ENCODE peak calls at places on chromosome 17, in five cellular contexts. J is CD8-positive, alpha-beta memory T cell; K is sigmoid colon; S is hepatocyte; O is tibial nerve. F is an unnamed sample. For H3K27me3 and H3K4me1, the result is how much of the 10 kb centered on the place peaks cover.

GRCh38 chr17:66248285-66248684 is 19.1 kb upstream of the APOH start:
- DNase-seq in J (no peak), K (no peak), S (no peak), O (no peak), F (no peak)

GRCh38 chr17:81417049-81417878 is 22.0 kb downstream of the BAHCC1 start:
- DNase-seq in J (no peak), K (no peak), S (peak), O (no peak), F (no peak)

GRCh38 chr17:48596000-48596734 is 2.6 kb upstream of the HOXB5 start:
- DNase-seq in J (no peak), K (no peak), S (peak), O (no peak), F (no peak)

GRCh38 chr17:55705847-55706246 is 16.8 kb downstream of the TMEM100 start:
- DNase-seq in J (no peak), K (no peak), S (no peak), O (no peak), F (no peak)

GRCh38 chr17:66548158-66548557 is 245.7 kb downstream of the PRKCA start:
- DNase-seq in J (no peak), K (no peak), S (no peak), O (no peak), F (peak)

GRCh38 chr17:36703860-36704266 is 102.5 kb downstream of the MRM1 start:
- DNase-seq in J (peak), K (no peak), S (peak), O (no peak), F (peak)

GRCh38 chr17:72378414-72379395 is 257.9 kb downstream of the SOX9 start:
- DNase-seq in J (no peak), K (no peak), S (no peak), O (no peak), F (no peak)

GRCh38 chr17:17959520-17960361 is 12.5 kb downstream of the TOM1L2 start:
- DNase-seq in J (peak), K (no peak), S (no peak), O (no peak), F (no peak)

GRCh38 chr17:8248751-8249607 is at the start of gene PFAS:
- DNase-seq in J (peak), K (peak), S (peak), O (peak), F (peak)

GRCh38 chr17:3796110-3796821 is 4.7 kb downstream of the ITGAE start:
- DNase-seq in J (peak), K (no peak), S (no peak), O (no peak), F (no peak)

GRCh38 chr17:6514371-6514770 is 42.0 kb downstream of the PITPNM3 start:
- DNase-seq in J (no peak), K (no peak), S (no peak), O (no peak), F (no peak)

GRCh38 chr17:36817483-36818048 is 119.7 kb upstream of the LHX1 start:
- DNase-seq in J (no peak), K (no peak), S (no peak), O (no peak), F (no peak)

GRCh38 chr17:61414141-61414935 is 14.7 kb downstream of the TBX2 start:
- DNase-seq in J (no peak), K (peak), S (no peak), O (no peak), F (no peak)

GRCh38 chr17:28338056-28338768 is 2.7 kb downstream of the TNFAIP1 start:
- DNase-seq in J (no peak), K (no peak), S (no peak), O (no peak), F (no peak)

GRCh38 chr17:60128171-60128859 is 21.5 kb upstream of the CA4 start:
- DNase-seq in J (no peak), K (peak), S (no peak), O (no peak), F (no peak)

GRCh38 chr17:5044630-5045029 is 9.4 kb upstream of the SLC52A1 start:
- DNase-seq in J (no peak), K (no peak), S (no peak), O (no peak), F (no peak)

GRCh38 chr17:75771334-75772281 is 6.6 kb upstream of the GALK1 start:
- DNase-seq in J (no peak), K (peak), S (peak), O (no peak), F (peak)

GRCh38 chr17:7544911-7545310 is 3.9 kb upstream of the TNFSF12 start:
- DNase-seq in J (no peak), K (no peak), S (no peak), O (no peak), F (no peak)

GRCh38 chr17:7782237-7782636 is 51.8 kb upstream of the KDM6B start:
- DNase-seq in J (no peak), K (no peak), S (no peak), O (no peak), F (no peak)

GRCh38 chr17:851986-852385 is 69.8 kb downstream of the MRM3 start:
- DNase-seq in J (no peak), K (no peak), S (no peak), O (no peak), F (no peak)

GRCh38 chr17:68733241-68734176 is 132.3 kb upstream of the FAM20A start:
- DNase-seq in J (no peak), K (no peak), S (peak), O (no peak), F (peak)

GRCh38 chr17:31509805-31510177 is 118.3 kb downstream of the RAB11FIP4 start:
- DNase-seq in J (no peak), K (no peak), S (no peak), O (no peak), F (no peak)

GRCh38 chr17:17685775-17686291 is 4.6 kb downstream of the RAI1 start:
- DNase-seq in J (no peak), K (no peak), S (peak), O (no peak), F (no peak)

GRCh38 chr17:6525731-6526130 is 30.6 kb downstream of the PITPNM3 start:
- DNase-seq in J (no peak), K (no peak), S (no peak), O (no peak), F (no peak)

GRCh38 chr17:74512624-74513084 is 18.6 kb downstream of the CD300LB start:
- DNase-seq in J (no peak), K (no peak), S (no peak), O (no peak), F (no peak)

GRCh38 chr17:63842173-63842539 is 329 bp downstream of the SMARCD2 start:
- DNase-seq in J (no peak), K (peak), S (no peak), O (no peak), F (no peak)

GRCh38 chr17:7435676-7436555 is 681 bp downstream of the TMEM102 start:
- DNase-seq in J (no peak), K (no peak), S (peak), O (no peak), F (peak)

GRCh38 chr17:9402590-9403199 is 172.9 kb downstream of the STX8 start:
- DNase-seq in J (no peak), K (no peak), S (peak), O (no peak), F (peak)

GRCh38 chr17:55334285-55334684 is 69.5 kb downstream of the HLF start:
- DNase-seq in J (no peak), K (no peak), S (no peak), O (no peak), F (no peak)

GRCh38 chr17:64418506-64419339 is 28.1 kb upstream of the PECAM1 start:
- DNase-seq in J (peak), K (peak), S (peak), O (no peak), F (no peak)

GRCh38 chr17:65154770-65155589 is 17.8 kb downstream of the RGS9 start:
- DNase-seq in J (no peak), K (no peak), S (peak), O (no peak), F (no peak)

GRCh38 chr17:34703533-34703932 is 124.2 kb downstream of the TMEM132E start:
- DNase-seq in J (no peak), K (no peak), S (peak), O (no peak), F (peak)

GRCh38 chr17:4110152-4110551 is 32.7 kb downstream of the ZZEF1 start:
- DNase-seq in J (no peak), K (no peak), S (no peak), O (no peak), F (no peak)

GRCh38 chr17:17443173-17443572 is 33.6 kb upstream of the MED9 start:
- DNase-seq in J (no peak), K (no peak), S (no peak), O (no peak), F (no peak)

GRCh38 chr17:36632916-36633846 is 31.8 kb downstream of the MRM1 start:
- DNase-seq in J (no peak), K (no peak), S (no peak), O (no peak), F (no peak)

GRCh38 chr17:78269893-78270490 is 38.6 kb downstream of the TMEM235 start:
- DNase-seq in J (no peak), K (no peak), S (peak), O (no peak), F (no peak)

GRCh38 chr17:78268960-78269892 is 37.8 kb downstream of the TMEM235 start:
- DNase-seq in J (no peak), K (no peak), S (peak), O (no peak), F (peak)

GRCh38 chr17:78266771-78267170 is 35.3 kb downstream of the TMEM235 start:
- DNase-seq in J (no peak), K (no peak), S (peak), O (no peak), F (no peak)

GRCh38 chr17:78267257-78268073 is 36.0 kb downstream of the TMEM235 start:
- DNase-seq in J (no peak), K (no peak), S (peak), O (no peak), F (no peak)

DNA sequence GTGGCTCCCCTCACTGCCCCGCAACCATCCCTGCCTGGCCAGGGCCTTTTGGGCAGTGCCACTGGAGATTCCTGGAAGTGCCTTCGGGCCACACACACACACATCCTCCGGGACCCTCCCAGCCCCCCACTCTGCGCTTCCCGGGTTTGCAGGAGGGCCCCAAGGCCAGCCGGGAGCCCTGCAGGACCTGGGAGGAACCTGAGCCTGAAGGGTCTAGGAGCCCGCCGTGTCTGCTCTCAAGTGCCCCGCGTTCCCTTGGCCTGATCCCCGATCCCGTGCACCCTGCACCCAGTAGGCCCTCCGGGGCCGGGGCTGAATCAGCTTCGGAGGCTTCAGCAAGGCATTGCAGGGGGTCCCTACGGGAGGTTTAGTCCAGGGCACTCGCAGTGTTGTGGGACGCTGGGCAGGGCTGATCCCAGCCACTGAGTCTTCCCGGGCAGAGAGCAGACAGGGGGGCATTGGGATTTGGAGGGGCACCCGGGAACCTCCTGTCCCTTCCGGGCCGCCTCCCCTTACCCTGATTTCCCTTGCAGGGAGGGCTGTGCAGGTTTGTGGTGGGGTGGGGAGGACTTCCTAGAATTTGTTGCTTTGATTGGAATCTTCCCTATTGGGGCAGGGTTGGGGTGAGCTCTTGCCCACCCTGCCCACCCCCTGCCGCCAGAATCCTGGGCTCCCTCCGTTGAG is 36.9 kb downstream of the TMEM235 start:
- DNase-seq in J (no peak), K (no peak), S (peak), O (no peak), F (no peak)
- H3K4me3 ChIP-seq in J (no peak), K (no peak), S (no peak), O (no peak), F (no peak)

GRCh38 chr17:49596613-49597244 is 21.1 kb downstream of the NXPH3 start:
- DNase-seq in J (no peak), K (no peak), S (no peak), O (no peak), F (no peak)
- H3K27me3 ChIP-seq in J (under half), K (under half), S (under half), O (under half), F (under half)

DNA sequence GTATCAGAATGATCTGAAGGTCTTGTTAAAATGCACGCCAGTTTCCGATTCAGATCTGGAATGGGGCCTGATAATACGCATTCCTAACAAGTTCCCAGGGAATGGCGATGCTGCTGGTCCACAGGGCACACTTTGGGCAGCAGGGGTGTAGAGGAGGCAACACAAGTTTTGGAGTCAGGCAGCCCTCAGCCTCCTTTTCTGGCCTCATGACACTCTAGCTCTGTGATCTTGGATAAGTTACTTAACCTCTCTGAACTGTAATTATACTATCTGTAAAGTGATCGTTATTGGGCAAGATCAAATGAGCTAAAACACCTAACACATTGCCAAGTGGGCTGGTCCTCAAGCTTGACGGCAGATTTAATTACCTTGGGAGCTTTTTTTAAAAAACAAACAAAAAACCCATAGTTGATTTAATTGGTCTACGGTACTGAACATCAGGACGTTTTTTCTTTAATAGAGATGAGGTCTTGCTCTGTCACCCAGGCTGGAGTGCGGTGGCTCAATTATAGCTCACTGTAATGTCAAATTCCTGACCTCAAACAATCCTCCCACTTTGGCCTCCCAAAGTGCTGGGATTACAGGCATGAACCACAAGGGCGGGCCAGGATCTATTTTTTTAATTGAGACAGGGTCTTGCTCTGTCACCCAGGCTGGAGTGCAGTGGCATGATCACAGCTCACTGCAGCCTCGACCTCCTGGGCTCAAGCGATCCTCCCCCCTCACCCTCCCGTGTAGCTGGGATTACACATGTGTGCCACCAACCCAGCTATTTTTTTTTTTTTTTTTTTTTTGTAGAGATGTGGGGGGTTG is 10.0 kb upstream of the MRPS23 start:
- DNase-seq in J (no peak), K (peak), S (no peak), O (no peak), F (no peak)
- H3K4me1 ChIP-seq in J (under half), K (half or more), S (under half), O (under half), F (under half)

GRCh38 chr17:39217734-39218369 is 7.9 kb downstream of the STAC2 start:
- DNase-seq in J (no peak), K (no peak), S (no peak), O (no peak), F (no peak)
- H3K4me3 ChIP-seq in J (no peak), K (no peak), S (no peak), O (no peak), F (no peak)

DNA sequence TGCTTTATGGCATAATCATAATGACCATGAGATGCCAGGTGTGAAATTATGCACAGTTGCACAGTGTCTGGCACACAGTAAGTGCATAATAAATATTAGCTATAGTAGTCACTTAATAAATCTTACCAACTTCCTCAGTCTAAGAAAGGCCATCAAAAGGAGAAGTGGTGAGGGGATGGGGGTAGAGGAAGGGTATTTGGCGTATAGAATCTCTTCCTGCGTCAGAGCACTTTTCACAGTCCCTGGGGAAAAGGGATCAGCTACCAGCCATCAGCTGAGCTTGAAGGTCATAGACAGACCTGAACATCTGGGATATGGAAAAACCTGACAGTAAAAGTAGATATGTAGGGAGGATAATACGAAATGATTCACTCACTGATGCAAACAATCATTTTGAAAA is 5.8 kb downstream of the CRHR1 start:
- DNase-seq in J (no peak), K (no peak), S (no peak), O (no peak), F (no peak)
- H3K27me3 ChIP-seq in J (under half), K (under half), S (half or more), O (under half), F (under half)

DNA sequence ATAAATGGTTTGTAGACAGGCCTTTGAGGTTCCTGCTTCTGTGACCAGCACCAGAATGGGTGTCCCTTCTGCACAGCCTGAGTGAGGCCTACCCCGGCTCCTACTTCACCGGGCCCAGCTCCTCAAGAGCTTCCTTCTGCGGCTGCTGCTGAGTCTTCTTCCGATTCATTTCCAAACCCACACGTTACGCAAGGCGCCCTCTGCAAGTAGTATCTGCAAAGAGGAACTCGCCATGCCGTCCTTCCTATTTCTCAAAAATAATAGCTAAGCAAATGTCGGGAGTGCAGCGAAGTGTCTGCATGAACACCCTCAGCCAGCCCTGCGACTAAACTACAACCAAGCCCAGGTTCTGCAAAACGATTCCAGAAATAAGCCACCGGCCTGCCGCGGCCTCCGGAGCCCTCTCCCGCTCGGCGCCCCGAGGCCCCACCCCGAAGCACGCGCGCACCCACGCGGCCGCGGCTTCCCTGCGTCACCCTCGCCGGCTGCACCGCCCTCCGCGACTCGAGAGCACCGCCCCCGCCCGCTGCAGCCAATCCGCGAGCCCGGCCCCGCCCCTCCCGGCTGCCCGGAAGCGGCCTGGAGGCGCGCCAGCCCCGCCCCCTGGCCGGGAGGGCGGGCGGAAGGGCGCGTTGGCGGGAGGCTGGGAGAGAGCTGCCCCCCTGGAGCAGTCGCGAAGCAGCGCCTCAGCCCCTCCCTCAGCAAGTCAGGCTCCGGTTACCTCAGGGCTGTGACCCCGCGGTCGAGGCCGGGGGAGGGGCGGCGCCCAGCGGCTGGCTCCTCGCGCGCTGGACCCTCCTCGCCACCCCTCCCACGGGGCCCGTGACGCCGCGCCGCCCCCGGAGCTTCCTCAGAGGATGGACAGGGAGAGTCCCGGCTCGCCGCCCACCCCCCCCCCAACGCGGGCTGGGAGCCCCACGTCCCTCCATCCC is 8.3 kb downstream of the MNT start:
- DNase-seq in J (peak), K (peak), S (peak), O (peak), F (peak)
- H3K4me1 ChIP-seq in J (half or more), K (half or more), S (under half), O (half or more), F (under half)

DNA sequence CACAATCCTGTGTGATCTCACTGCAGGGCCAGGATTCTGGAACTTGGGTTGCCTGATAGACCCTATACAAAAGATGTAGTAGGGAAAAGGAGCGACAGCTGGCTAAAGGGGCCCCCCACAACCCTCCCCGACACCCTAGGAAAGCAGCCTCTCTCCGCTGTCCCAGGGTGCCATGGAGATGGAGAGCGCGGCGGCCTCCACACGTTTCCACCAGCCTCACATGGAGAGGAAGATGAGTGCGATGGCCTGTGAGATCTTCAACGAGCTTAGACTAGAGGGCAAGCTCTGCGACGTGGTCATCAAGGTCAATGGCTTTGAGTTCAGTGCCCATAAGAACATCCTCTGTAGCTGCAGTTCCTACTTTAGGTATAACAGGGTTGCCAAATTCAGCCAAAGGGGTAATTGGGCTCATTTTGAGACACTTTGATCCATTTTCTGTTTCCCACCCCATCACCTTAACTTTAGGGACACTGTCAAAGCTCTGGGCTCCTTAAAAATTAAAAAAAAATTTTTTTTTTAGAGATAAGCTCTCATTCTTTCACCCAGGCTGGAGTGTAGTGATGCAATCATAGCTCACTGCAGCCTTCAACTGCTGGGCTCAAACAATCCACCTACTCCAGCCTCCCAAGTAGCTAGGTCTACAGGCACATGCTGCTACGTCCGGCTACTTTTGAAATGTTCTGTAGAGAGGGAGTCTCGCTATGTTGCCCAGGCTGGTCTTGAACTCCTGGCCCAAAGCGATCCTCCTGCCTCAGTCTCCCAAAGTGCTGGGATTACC is at the start of gene KLHL10:
- DNase-seq in J (no peak), K (no peak), S (no peak), O (no peak), F (no peak)
- H3K4me3 ChIP-seq in J (peak), K (peak), S (no peak), O (no peak), F (peak)